ENCODE peak calls at places on chromosomes 11 and 22, in four cellular contexts. N is stimulated activated CD4-positive, alpha-beta T cell treated with anti-CD3 and anti-CD28 coated beads, TNF-alpha, amount 100 ng/mL, for 4 hours; B is AG09309; J is substantia nigra. T is an unnamed sample.

GRCh38 chr22:35549338-35549737 is 8.7 kb downstream of the RASD2 start:
- DNase-seq in N (no peak), B (no peak), J (no peak), T (no peak)

GRCh38 chr11:60993611-60994010 is 22.1 kb downstream of the CD6 start:
- DNase-seq in N (no peak), B (no peak), J (no peak), T (no peak)

GRCh38 chr22:26656896-26657851 is at the start of gene MIAT:
- DNase-seq in N (no peak), B (no peak), J (no peak), T (no peak)

GRCh38 chr11:9716275-9717039 is 52.6 kb downstream of the SWAP70 start:
- DNase-seq in N (no peak), B (no peak), J (no peak), T (peak)

GRCh38 chr11:68370211-68371111 is 58.1 kb downstream of the LRP5 start:
- DNase-seq in N (no peak), B (no peak), J (no peak), T (no peak)

GRCh38 chr11:75896843-75897419 is 81.9 kb downstream of the UVRAG start:
- DNase-seq in N (no peak), B (peak), J (no peak), T (peak)

GRCh38 chr11:10397226-10397987 is 57.7 kb upstream of the AMPD3 start:
- DNase-seq in N (no peak), B (no peak), J (no peak), T (no peak)

GRCh38 chr11:61756452-61757212 is 4.2 kb downstream of the MYRF start:
- DNase-seq in N (no peak), B (no peak), J (no peak), T (no peak)

GRCh38 chr22:48156603-48157355 is 1394.3 kb downstream of the TBC1D22A start:
- DNase-seq in N (no peak), B (no peak), J (no peak), T (no peak)

GRCh38 chr11:67381244-67381972 is 8.0 kb upstream of the CLCF1 start:
- DNase-seq in N (no peak), B (no peak), J (no peak), T (no peak)

GRCh38 chr11:70584786-70585545 is 186.6 kb downstream of the CTTN start:
- DNase-seq in N (no peak), B (no peak), J (no peak), T (no peak)

T was measured in brain pericyte.